ENCODE peak calls at places on chromosome 13, in five cellular contexts. One of them, this sample, is unnamed.

GRCh38 chr13:32426981-32427851 is 714 bp downstream of the N4BP2L1 start:
- DNase-seq in BJ: no peak
- DNase-seq in glutamatergic neuron: peak; percentile 58
- DNase-seq in GM23338: peak; percentile 91
- DNase-seq in NCI-H1105 treated with DMSO at 0.1 percent for 48 hours: peak; percentile 41
- DNase-seq in this sample: peak; percentile 72

GRCh38 chr13:21137696-21138095 is 38.7 kb downstream of the SKA3 start:
- DNase-seq in BJ: no peak
- DNase-seq in glutamatergic neuron: no peak
- DNase-seq in GM23338: no peak
- DNase-seq in NCI-H1105 treated with DMSO at 0.1 percent for 48 hours: no peak
- DNase-seq in this sample: peak; percentile 22

GRCh38 chr13:105144020-105144419 is 1391.4 kb downstream of the EFNB2 start:
- DNase-seq in BJ: no peak
- DNase-seq in glutamatergic neuron: no peak
- DNase-seq in GM23338: peak; percentile 19
- DNase-seq in NCI-H1105 treated with DMSO at 0.1 percent for 48 hours: no peak
- DNase-seq in this sample: no peak

GRCh38 chr13:85806553-85807175 is 7.4 kb upstream of the SLITRK6 start:
- DNase-seq in BJ: no peak
- DNase-seq in glutamatergic neuron: no peak
- DNase-seq in GM23338: peak; percentile 82
- DNase-seq in NCI-H1105 treated with DMSO at 0.1 percent for 48 hours: peak; percentile 60
- DNase-seq in this sample: peak; percentile 55

GRCh38 chr13:33642374-33643065 is 175.4 kb upstream of the RFC3 start:
- DNase-seq in BJ: peak; percentile 69
- DNase-seq in glutamatergic neuron: no peak
- DNase-seq in GM23338: no peak
- DNase-seq in NCI-H1105 treated with DMSO at 0.1 percent for 48 hours: no peak
- DNase-seq in this sample: peak; percentile 94

GRCh38 chr13:101747039-101747438 is 294.6 kb downstream of the ITGBL1 start:
- DNase-seq in BJ: no peak
- DNase-seq in glutamatergic neuron: no peak
- DNase-seq in GM23338: no peak
- DNase-seq in NCI-H1105 treated with DMSO at 0.1 percent for 48 hours: peak; percentile 12
- DNase-seq in this sample: peak; percentile 39

GRCh38 chr13:75194717-75195116 is 287.3 kb downstream of the TBC1D4 start:
- DNase-seq in BJ: no peak
- DNase-seq in glutamatergic neuron: no peak
- DNase-seq in GM23338: no peak
- DNase-seq in NCI-H1105 treated with DMSO at 0.1 percent for 48 hours: no peak
- DNase-seq in this sample: no peak

GRCh38 chr13:108961542-108962125 is 332.2 kb downstream of the MYO16 start:
- DNase-seq in BJ: no peak
- DNase-seq in glutamatergic neuron: no peak
- DNase-seq in GM23338: peak; percentile 75
- DNase-seq in NCI-H1105 treated with DMSO at 0.1 percent for 48 hours: peak; percentile 90
- DNase-seq in this sample: peak; percentile 54

GRCh38 chr13:48500652-48501197 is 32.2 kb downstream of the RCBTB2 start:
- DNase-seq in BJ: peak; percentile 84
- DNase-seq in glutamatergic neuron: no peak
- DNase-seq in GM23338: peak; percentile 19
- DNase-seq in NCI-H1105 treated with DMSO at 0.1 percent for 48 hours: no peak
- DNase-seq in this sample: peak; percentile 51

GRCh38 chr13:110758195-110758594 is 44.7 kb downstream of the ING1 start:
- DNase-seq in BJ: no peak
- DNase-seq in glutamatergic neuron: no peak
- DNase-seq in GM23338: no peak
- DNase-seq in NCI-H1105 treated with DMSO at 0.1 percent for 48 hours: no peak
- DNase-seq in this sample: no peak

GRCh38 chr13:26074706-26075105 is 22.9 kb upstream of the SHISA2 start:
- DNase-seq in BJ: peak; percentile 9
- DNase-seq in glutamatergic neuron: no peak
- DNase-seq in GM23338: no peak
- DNase-seq in NCI-H1105 treated with DMSO at 0.1 percent for 48 hours: no peak
- DNase-seq in this sample: no peak

GRCh38 chr13:20197361-20197834 is 4.7 kb upstream of the GJB2 start:
- DNase-seq in BJ: no peak
- DNase-seq in glutamatergic neuron: no peak
- DNase-seq in GM23338: peak; percentile 53
- DNase-seq in NCI-H1105 treated with DMSO at 0.1 percent for 48 hours: peak; percentile 52
- DNase-seq in this sample: peak; percentile 79

This sample was measured in DMS53.